ENCODE peak calls at places on chromosomes 12 and 14, in nine cellular contexts. V is neural progenitor cell; F is transverse colon; T is amniotic stem cell; W is GM13977; E is T-helper 9 cell; D is NCI-H1436 treated with DMSO at 0.1 percent for 48 hours; G is C1 segment of cervical spinal cord; P is CD8-positive, alpha-beta T cell. S is an unnamed sample.

GRCh38 chr14:93759781-93760307 is 28.4 kb downstream of the PRIMA1 start:
- DNase-seq in V (no peak), F (peak), T (no peak), W (no peak), E (no peak), D (no peak), G (no peak), P (no peak), S (no peak)

GRCh38 chr12:57803317-57803893 is 15.1 kb downstream of the AVIL start:
- DNase-seq in V (peak), F (peak), T (no peak), W (peak), E (peak), D (peak), G (no peak), P (peak), S (peak)

GRCh38 chr12:57852620-57853509 is 6.3 kb upstream of the CTDSP2 start:
- DNase-seq in V (peak), F (peak), T (no peak), W (no peak), E (no peak), D (no peak), G (no peak), P (no peak), S (no peak)

GRCh38 chr12:58425481-58426392 is 484.4 kb downstream of the ATP23 start:
- DNase-seq in V (peak), F (peak), T (peak), W (peak), E (no peak), D (no peak), G (no peak), P (no peak), S (peak)

GRCh38 chr12:2986876-2987275 is 27.7 kb downstream of the TEAD4 start:
- DNase-seq in V (no peak), F (no peak), T (no peak), W (no peak), E (no peak), D (no peak), G (no peak), P (no peak), S (no peak)

GRCh38 chr14:26187996-26188605 is 409.7 kb downstream of the NOVA1 start:
- DNase-seq in V (no peak), F (no peak), T (no peak), W (no peak), E (no peak), D (no peak), G (no peak), P (no peak), S (no peak)

GRCh38 chr12:105334001-105334400 is 3.5 kb downstream of the C12orf75 start:
- DNase-seq in V (no peak), F (no peak), T (no peak), W (no peak), E (no peak), D (no peak), G (no peak), P (no peak), S (no peak)

GRCh38 chr12:2877959-2878732 is 1.1 kb downstream of the RHNO1 start:
- DNase-seq in V (peak), F (no peak), T (no peak), W (peak), E (no peak), D (peak), G (no peak), P (no peak), S (peak)

GRCh38 chr12:124196236-124196635 is 98.7 kb upstream of the RFLNA start:
- DNase-seq in V (no peak), F (no peak), T (no peak), W (no peak), E (no peak), D (no peak), G (no peak), P (no peak), S (no peak)

S was measured in GM12865.